ENCODE peak calls at places on chromosomes 7 and 10, in four cellular contexts. A, H, N and J are unnamed samples.

GRCh38 chr10:119174109-119174508 is 4.5 kb downstream of the PRDX3 start:
- DNase-seq in A (no peak), H (no peak), N (no peak), J (no peak)

GRCh38 chr7:2104107-2104710 is 128.5 kb downstream of the MAD1L1 start:
- DNase-seq in A (peak), H (no peak), N (peak), J (peak)

GRCh38 chr7:132518102-132518838 is 58.0 kb downstream of the PLXNA4 start:
- DNase-seq in A (peak), H (no peak), N (no peak), J (peak)

GRCh38 chr7:89042963-89043362 is 247.4 kb upstream of the TEX47 start:
- DNase-seq in A (no peak), H (no peak), N (no peak), J (no peak)

GRCh38 chr10:46555713-46556514 is 544 bp downstream of the GPRIN2 start:
- DNase-seq in A (no peak), H (no peak), N (no peak), J (no peak)

GRCh38 chr10:129089341-129089740 is 377.7 kb upstream of the MGMT start:
- DNase-seq in A (no peak), H (no peak), N (no peak), J (no peak)

GRCh38 chr10:77606751-77607150 is 30.9 kb downstream of the KCNMA1 start:
- DNase-seq in A (no peak), H (no peak), N (no peak), J (no peak)

GRCh38 chr10:28180654-28181053 is 122.2 kb downstream of the MPP7 start:
- DNase-seq in A (no peak), H (no peak), N (peak), J (no peak)

DNA sequence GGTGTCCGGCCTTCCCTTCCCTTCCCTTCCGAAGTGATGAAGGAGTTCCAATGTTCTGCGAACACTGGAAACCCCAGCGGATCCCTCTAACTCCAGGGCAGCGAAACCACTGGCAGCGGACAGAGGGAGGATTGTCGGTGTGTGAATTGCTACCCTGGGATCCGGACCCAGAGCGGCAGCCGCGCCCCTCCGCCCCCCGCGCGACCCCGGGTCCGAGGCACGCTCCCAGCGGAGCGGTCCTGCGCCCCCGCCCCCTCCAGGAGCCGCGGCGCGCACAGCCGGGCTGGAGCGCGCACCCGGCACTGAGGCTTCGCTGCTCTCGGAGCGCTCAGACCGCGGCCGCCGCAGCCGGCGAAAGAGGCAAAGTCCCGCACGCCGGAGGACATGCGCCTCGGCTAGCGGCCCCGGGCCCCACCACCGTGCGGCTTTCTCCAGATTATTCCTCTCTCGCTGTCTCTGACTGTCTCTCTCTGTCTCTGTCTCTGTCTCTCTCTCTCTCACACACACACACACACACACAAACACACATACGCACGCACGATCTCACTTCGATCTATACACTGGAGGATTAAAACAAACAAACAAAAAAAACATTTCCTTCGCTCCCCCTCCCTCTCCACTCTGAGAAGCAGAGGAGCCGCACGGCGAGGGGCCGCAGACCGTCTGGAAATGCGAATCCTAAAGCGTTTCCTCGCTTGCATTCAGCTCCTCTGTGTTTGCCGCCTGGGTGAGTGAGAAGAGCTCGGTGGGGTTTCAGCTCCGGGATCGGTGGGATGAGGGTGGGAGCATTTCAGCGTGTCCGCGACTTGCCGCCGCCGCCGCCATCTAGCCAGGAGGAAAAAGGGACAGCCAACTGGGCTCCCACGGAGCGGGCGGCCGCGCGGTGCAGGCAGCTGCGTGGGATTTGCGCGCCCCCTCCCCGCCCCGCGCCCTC is at the start of gene PTPRZ1:
- DNase-seq in A (no peak), H (no peak), N (peak), J (peak)
- TF ChIP-seq FOS in A (no peak), H (no peak), N (no peak), J (no peak)

GRCh38 chr7:144048648-144049047 is at the start of gene OR2A5:
- DNase-seq in A (no peak), H (no peak), N (no peak), J (no peak)

GRCh38 chr7:144050093-144050492 is 1.3 kb downstream of the OR2A5 start:
- DNase-seq in A (no peak), H (no peak), N (no peak), J (no peak)
- TF ChIP-seq FOS in A (no peak), H (no peak), N (no peak), J (no peak)

DNA sequence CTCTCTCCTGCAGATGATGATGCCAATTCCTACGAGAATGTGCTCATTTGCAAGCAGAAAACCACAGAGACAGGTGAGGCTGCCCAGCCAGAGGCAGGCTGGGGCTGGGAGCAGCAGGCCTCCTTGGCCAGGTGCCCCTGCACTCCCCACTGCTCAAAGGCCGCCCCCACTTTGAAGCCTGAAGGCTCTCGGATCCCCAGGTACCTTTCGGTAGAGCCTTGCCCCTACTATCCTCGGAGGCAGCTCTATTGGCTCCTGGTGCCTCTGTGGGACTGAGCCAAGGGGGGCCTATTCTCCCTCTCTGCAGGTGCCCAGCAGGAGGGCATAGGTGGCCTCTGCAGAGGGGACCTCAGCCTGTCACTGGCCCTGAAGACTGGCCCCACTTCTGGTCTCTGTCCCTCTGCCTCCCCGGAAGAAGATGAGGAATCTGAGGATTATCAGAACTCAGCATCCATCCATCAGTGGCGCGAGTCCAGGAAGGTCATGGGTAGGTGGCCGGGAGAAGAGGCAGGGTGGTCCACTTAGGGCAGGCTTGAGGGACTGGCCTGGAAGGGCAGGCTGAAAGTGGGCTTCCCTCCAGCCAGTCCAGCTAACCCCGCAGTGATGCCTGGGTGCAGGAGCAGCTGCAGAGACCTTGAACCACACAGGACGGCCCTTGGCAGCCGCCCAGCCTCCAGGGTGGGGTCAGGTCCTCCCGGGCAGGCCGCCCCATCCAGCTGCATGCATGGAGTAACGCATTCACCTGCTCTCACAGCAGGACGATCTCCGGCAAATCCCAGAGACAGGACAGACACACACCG is 14.1 kb downstream of the LAT2 start:
- DNase-seq in A (no peak), H (no peak), N (no peak), J (no peak)
- TF ChIP-seq FOS in A (no peak), H (no peak), N (no peak), J (no peak)

DNA sequence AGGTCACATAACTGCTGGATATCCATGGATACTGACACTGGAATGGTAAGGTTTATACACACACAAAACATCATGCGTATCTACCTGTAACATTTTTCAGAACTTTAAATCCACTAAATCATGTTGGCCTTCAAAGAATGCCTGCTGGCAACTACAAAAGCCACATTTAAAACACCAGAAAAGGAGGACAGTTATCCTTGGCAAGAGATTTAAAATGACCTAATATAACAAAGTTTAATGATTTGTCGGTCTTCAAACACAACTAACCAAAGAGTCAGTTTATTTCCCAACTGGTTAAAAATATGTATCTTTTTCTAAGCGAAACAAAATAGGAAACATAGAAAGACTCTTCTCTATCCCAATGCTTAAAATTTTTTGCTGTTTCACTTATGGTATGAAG is 24.0 kb downstream of the WAPL start:
- DNase-seq in A (no peak), H (no peak), N (no peak), J (no peak)
- TF ChIP-seq FOS in A (no peak), H (no peak), N (no peak), J (no peak)

GRCh38 chr7:84492128-84492527 is 297.5 kb upstream of the SEMA3A start:
- DNase-seq in A (no peak), H (no peak), N (no peak), J (no peak)

GRCh38 chr7:84492565-84493034 is 298.0 kb upstream of the SEMA3A start:
- DNase-seq in A (no peak), H (no peak), N (no peak), J (no peak)

DNA sequence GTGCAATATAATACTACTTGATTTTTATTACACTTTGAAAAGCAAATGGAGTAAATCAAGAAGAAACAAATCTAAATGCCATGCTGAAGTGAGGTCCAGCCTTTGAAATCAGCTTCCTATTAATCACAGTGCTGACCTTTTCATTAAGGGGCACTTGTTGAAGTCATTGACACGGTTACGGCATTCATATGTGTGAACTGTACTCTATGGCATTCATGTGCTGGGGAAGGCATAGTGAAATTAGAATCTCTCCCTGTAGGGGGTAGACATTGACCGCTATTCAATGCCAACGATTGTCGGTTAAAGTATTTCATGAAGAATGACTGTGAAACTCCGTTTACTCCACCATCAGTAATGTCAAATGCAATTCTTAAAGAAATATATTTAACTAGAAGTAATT is 296.1 kb upstream of the SEMA3A start:
- DNase-seq in A (peak), H (no peak), N (no peak), J (no peak)
- TF ChIP-seq FOS in A (no peak), H (no peak), N (no peak), J (no peak)

DNA sequence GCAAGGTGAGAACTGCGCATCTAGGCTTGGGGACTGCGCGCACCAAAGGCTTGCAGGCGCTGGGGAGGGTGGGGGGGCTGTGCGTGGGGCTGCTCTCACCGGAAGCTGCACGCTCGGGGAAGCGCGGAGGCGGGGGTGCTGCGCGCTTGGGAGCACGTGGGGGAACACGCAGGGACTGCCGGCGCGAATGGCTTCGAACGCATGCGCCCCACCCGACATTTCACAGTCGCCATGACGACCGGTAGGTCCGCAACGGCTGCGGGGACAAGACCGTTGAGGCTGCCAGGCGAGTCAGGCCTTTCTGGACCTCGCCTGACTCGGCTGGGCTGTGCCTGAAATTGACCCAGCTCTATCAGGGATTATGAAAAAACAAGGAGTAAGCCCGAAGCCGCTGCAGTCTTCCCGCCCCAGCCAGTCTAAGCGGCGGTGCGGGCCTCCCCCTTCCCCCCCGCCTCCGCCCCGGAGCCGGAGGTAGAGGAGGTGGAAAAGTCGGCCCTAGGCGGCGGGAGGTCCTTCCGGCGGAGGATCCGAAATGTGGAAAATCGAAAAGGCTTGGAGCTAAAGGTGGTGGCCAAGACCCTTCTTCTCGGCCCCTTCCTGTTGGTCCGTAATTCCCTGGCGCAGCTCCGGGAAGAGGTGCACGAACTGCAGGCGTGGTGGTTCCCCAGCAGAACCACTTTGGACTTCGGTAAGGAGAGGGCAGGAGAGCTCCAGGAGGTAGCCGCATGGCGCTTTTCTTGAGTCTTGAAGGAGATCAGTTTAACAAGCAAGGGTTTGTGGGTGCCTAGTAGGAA is 34.9 kb upstream of the STEAP1 start:
- DNase-seq in A (no peak), H (no peak), N (peak), J (no peak)
- TF ChIP-seq FOS in A (no peak), H (no peak), N (no peak), J (no peak)

GRCh38 chr7:121083790-121084251 is 95.3 kb downstream of the CPED1 start:
- DNase-seq in A (no peak), H (no peak), N (peak), J (peak)

GRCh38 chr7:121083138-121083789 is 94.8 kb downstream of the CPED1 start:
- DNase-seq in A (peak), H (no peak), N (peak), J (peak)

GRCh38 chr7:121085922-121086321 is 97.4 kb downstream of the CPED1 start:
- DNase-seq in A (no peak), H (no peak), N (peak), J (no peak)

GRCh38 chr7:121084256-121084655 is 95.7 kb downstream of the CPED1 start:
- DNase-seq in A (no peak), H (no peak), N (peak), J (no peak)

DNA sequence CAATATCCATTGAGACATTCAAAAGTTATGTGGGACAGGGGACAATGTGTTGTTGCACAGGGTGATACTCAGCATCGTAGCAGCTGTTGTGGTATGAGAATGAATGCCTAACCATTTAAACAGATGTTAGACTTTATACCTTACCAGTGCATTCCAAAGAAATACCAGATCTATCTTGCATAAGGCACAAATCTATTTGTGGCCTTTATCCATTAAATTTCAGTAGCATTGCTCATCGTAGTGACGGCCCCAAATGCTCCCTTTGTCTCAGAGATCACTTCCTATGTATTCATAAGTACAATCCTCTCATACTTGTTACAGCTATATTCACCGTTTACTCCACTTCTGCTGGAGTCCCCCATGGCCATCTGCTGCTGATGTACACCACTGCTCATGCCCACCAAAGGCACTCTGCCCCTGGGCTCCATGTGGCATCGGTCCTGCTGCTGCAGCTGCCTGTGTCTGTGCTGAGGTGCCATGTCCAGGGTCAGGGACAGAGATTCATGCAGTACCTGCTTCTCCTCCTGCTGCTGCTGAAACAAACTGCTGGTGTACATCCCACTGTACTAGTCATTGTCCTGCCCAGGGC is 96.3 kb downstream of the CPED1 start:
- DNase-seq in A (no peak), H (no peak), N (peak), J (peak)
- TF ChIP-seq FOS in A (no peak), H (no peak), N (peak), J (peak)

GRCh38 chr10:132094581-132095234 is 29.0 kb downstream of the JAKMIP3 start:
- DNase-seq in A (no peak), H (no peak), N (no peak), J (no peak)

GRCh38 chr10:132096863-132097478 is 31.2 kb downstream of the JAKMIP3 start:
- DNase-seq in A (no peak), H (no peak), N (no peak), J (no peak)

GRCh38 chr10:132097609-132098377 is 32.0 kb downstream of the JAKMIP3 start:
- DNase-seq in A (no peak), H (no peak), N (no peak), J (no peak)

GRCh38 chr10:132095403-132096113 is 29.8 kb downstream of the JAKMIP3 start:
- DNase-seq in A (no peak), H (no peak), N (no peak), J (no peak)

DNA sequence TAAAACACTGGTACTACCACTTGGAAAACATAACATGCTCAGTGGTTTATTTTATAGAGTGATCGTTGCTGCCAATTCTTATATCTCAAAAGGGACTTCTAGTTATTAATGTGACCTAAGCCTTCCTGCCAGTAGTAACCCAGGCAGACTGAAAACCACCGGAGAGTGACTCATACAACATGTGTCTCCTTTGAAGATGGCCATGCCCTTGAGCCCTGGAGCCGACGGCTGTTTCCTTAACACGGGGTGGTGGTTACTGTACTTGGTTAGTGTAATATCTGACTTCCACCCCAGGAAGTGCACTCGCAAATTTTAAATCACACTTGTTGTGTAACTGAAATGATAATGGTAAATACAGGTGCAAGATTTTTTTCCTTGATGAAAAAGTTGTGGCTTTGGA is 30.5 kb downstream of the JAKMIP3 start:
- DNase-seq in A (no peak), H (no peak), N (peak), J (no peak)
- TF ChIP-seq FOS in A (no peak), H (no peak), N (no peak), J (no peak)

DNA sequence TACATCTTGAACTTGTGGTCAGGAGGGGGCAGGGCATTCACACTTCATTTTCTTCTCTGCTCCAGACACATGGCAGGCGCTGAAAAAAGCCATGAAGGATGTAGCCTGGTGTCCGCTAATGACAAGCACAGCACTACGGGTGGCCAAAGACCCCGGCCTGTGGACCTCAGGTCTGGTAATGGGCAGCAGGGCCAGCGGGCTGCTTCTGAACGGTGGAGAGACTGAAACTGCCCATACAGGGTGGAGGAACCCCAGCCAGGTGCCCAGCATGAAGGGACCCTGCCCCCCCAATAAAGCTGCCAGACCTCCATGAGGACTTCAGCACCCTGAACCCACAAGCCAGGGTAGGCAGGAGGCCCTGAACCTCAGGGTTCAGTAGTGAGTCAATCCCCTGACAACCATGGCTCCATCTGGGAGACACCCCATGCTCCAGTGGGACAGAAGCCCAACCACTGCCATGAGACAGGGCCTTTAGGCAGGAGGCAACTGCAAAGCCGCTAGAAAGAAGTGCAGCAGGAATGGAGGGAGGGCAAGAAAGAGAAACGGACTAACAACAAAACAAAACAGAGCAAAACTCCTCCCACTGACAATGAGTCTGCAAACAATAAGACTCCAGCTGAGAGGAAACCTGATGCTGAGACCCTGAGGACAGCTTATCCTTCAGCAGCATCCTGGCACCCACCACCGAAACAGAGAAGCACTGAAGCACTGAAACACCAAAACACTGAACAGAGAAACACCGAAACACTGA is 140.2 kb upstream of the PPP2R2D start:
- DNase-seq in A (no peak), H (no peak), N (no peak), J (no peak)
- TF ChIP-seq FOS in A (no peak), H (no peak), N (no peak), J (no peak)